ENCODE peak calls at places on chromosomes 2 and 18, in nine cellular contexts. One of them, this sample, is unnamed. For H3K4me1, the result is how much of the 10 kb centered on the place peaks cover.

GRCh38 chr18:13376298-13376840 is 157.8 kb downstream of the LDLRAD4 start:
- DNase-seq in OCI-LY7: no peak
- DNase-seq in A549: no peak
- DNase-seq in PC-9: no peak
- DNase-seq in fibroblast of lung: no peak
- DNase-seq in GM23338: no peak
- DNase-seq in astrocyte: peak
- DNase-seq in neural progenitor cell: no peak
- DNase-seq in SK-N-SH: no peak
- DNase-seq in this sample: no peak

GRCh38 chr2:207330912-207331311 is 165.2 kb upstream of the KLF7 start:
- DNase-seq in OCI-LY7: no peak
- DNase-seq in A549: peak
- DNase-seq in GM23338: no peak
- DNase-seq in PC-9: peak
- DNase-seq in fibroblast of lung: peak
- DNase-seq in SK-N-SH: no peak
- DNase-seq in astrocyte: peak
- DNase-seq in neural progenitor cell: no peak
- DNase-seq in this sample: peak

GRCh38 chr18:79245517-79246001 is 150.2 kb upstream of the NFATC1 start:
- DNase-seq in neural progenitor cell: no peak
- DNase-seq in OCI-LY7: no peak
- DNase-seq in A549: peak
- DNase-seq in SK-N-SH: no peak
- DNase-seq in GM23338: no peak
- DNase-seq in astrocyte: no peak
- DNase-seq in PC-9: peak
- DNase-seq in fibroblast of lung: no peak
- DNase-seq in this sample: no peak

GRCh38 chr2:189798312-189799029 is 14.2 kb downstream of the PMS1 start:
- DNase-seq in A549: no peak
- DNase-seq in astrocyte: peak
- DNase-seq in fibroblast of lung: peak
- DNase-seq in GM23338: no peak
- DNase-seq in neural progenitor cell: no peak
- DNase-seq in PC-9: no peak
- DNase-seq in SK-N-SH: peak
- DNase-seq in OCI-LY7: peak
- DNase-seq in this sample: peak

GRCh38 chr2:113081458-113082210 is 13.9 kb downstream of the IL1F10 start:
- DNase-seq in A549: no peak
- DNase-seq in OCI-LY7: no peak
- DNase-seq in fibroblast of lung: no peak
- DNase-seq in astrocyte: no peak
- DNase-seq in PC-9: no peak
- DNase-seq in neural progenitor cell: no peak
- DNase-seq in SK-N-SH: no peak
- DNase-seq in GM23338: no peak
- DNase-seq in this sample: no peak

GRCh38 chr2:26840937-26841610 is 6.9 kb upstream of the DPYSL5 start:
- DNase-seq in A549: peak
- DNase-seq in PC-9: no peak
- DNase-seq in astrocyte: no peak
- DNase-seq in fibroblast of lung: no peak
- DNase-seq in GM23338: no peak
- DNase-seq in neural progenitor cell: no peak
- DNase-seq in SK-N-SH: peak
- DNase-seq in OCI-LY7: peak
- DNase-seq in this sample: peak

GRCh38 chr18:36650906-36651305 is 177.9 kb downstream of the TPGS2 start:
- DNase-seq in SK-N-SH: no peak
- DNase-seq in GM23338: no peak
- DNase-seq in fibroblast of lung: no peak
- DNase-seq in astrocyte: no peak
- DNase-seq in OCI-LY7: no peak
- DNase-seq in neural progenitor cell: no peak
- DNase-seq in A549: no peak
- DNase-seq in PC-9: no peak
- DNase-seq in this sample: no peak

GRCh38 chr2:15670981-15671380 is 79.3 kb downstream of the DDX1 start:
- DNase-seq in fibroblast of lung: no peak
- DNase-seq in neural progenitor cell: no peak
- DNase-seq in GM23338: no peak
- DNase-seq in SK-N-SH: no peak
- DNase-seq in astrocyte: no peak
- DNase-seq in OCI-LY7: no peak
- DNase-seq in PC-9: no peak
- DNase-seq in A549: no peak
- DNase-seq in this sample: no peak

GRCh38 chr2:109525836-109526235 is 87.9 kb downstream of the SEPTIN10 start:
- DNase-seq in A549: no peak
- DNase-seq in astrocyte: no peak
- DNase-seq in SK-N-SH: no peak
- DNase-seq in fibroblast of lung: no peak
- DNase-seq in neural progenitor cell: peak
- DNase-seq in OCI-LY7: no peak
- DNase-seq in GM23338: no peak
- DNase-seq in PC-9: no peak
- DNase-seq in this sample: no peak

GRCh38 chr2:31270871-31271270 is 36.9 kb downstream of the EHD3 start:
- DNase-seq in neural progenitor cell: no peak
- DNase-seq in OCI-LY7: no peak
- DNase-seq in fibroblast of lung: no peak
- DNase-seq in SK-N-SH: no peak
- DNase-seq in A549: no peak
- DNase-seq in GM23338: no peak
- DNase-seq in PC-9: no peak
- DNase-seq in astrocyte: no peak
- DNase-seq in this sample: no peak

GRCh38 chr2:42102606-42103450 is 55.0 kb downstream of the PKDCC start:
- DNase-seq in OCI-LY7: no peak
- DNase-seq in neural progenitor cell: peak
- DNase-seq in fibroblast of lung: no peak
- DNase-seq in SK-N-SH: peak
- DNase-seq in GM23338: peak
- DNase-seq in A549: no peak
- DNase-seq in astrocyte: peak
- DNase-seq in PC-9: no peak
- DNase-seq in this sample: no peak

GRCh38 chr2:216404010-216404618 is 8.2 kb upstream of the SMARCAL1 start:
- DNase-seq in GM23338: peak
- DNase-seq in neural progenitor cell: peak
- DNase-seq in SK-N-SH: peak
- DNase-seq in A549: peak
- DNase-seq in fibroblast of lung: peak
- DNase-seq in PC-9: peak
- DNase-seq in OCI-LY7: peak
- DNase-seq in astrocyte: no peak
- DNase-seq in this sample: peak

DNA sequence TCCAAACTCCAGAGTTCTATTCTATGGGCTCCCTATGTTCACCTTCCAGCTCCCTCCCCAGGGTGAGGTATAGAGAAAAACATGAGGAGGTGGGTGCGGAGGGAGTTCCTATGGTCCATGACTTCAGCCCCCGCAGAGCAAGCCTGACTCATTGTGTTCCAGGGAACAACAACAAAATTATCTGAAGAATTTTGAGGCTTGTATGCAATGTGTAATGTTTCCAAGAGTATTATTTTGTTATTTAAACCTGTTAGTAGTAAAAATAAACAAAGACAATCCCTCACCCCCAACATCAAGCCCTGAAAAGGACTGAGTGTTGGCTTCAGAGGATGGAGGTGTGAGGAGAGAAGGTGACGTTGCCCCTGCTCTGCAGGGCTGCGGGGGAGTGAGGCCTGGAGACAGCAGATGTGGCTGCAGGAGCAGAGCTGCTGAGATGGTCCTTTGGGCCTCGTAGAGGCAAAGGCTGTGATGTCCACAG is 29.0 kb downstream of the LAMA3 start:
- DNase-seq in SK-N-SH: no peak
- DNase-seq in astrocyte: peak
- DNase-seq in PC-9: no peak
- DNase-seq in OCI-LY7: no peak
- DNase-seq in fibroblast of lung: peak
- DNase-seq in neural progenitor cell: no peak
- DNase-seq in A549: no peak
- DNase-seq in GM23338: no peak
- DNase-seq in this sample: no peak
- H3K4me2 ChIP-seq in SK-N-SH: no peak
- H3K4me2 ChIP-seq in astrocyte: peak
- H3K4me2 ChIP-seq in PC-9: no peak
- H3K4me2 ChIP-seq in OCI-LY7: no peak
- H3K4me2 ChIP-seq in fibroblast of lung: no peak
- H3K4me2 ChIP-seq in neural progenitor cell: no peak
- H3K4me2 ChIP-seq in A549: peak
- H3K4me2 ChIP-seq in GM23338: no peak
- H3K4me2 ChIP-seq in this sample: no peak

GRCh38 chr2:110955045-110955444 is 165.7 kb upstream of the BCL2L11 start:
- DNase-seq in fibroblast of lung: no peak
- DNase-seq in SK-N-SH: no peak
- DNase-seq in A549: no peak
- DNase-seq in PC-9: no peak
- DNase-seq in neural progenitor cell: no peak
- DNase-seq in GM23338: no peak
- DNase-seq in astrocyte: no peak
- DNase-seq in OCI-LY7: no peak
- DNase-seq in this sample: no peak

GRCh38 chr2:110959233-110959632 is 161.5 kb upstream of the BCL2L11 start:
- DNase-seq in fibroblast of lung: no peak
- DNase-seq in SK-N-SH: no peak
- DNase-seq in PC-9: no peak
- DNase-seq in astrocyte: no peak
- DNase-seq in A549: no peak
- DNase-seq in neural progenitor cell: no peak
- DNase-seq in GM23338: no peak
- DNase-seq in OCI-LY7: no peak
- DNase-seq in this sample: no peak

GRCh38 chr2:110958720-110959119 is 162.0 kb upstream of the BCL2L11 start:
- DNase-seq in GM23338: no peak
- DNase-seq in PC-9: no peak
- DNase-seq in neural progenitor cell: no peak
- DNase-seq in astrocyte: no peak
- DNase-seq in A549: no peak
- DNase-seq in SK-N-SH: no peak
- DNase-seq in fibroblast of lung: no peak
- DNase-seq in OCI-LY7: no peak
- DNase-seq in this sample: no peak

GRCh38 chr2:110955546-110955945 is 165.2 kb upstream of the BCL2L11 start:
- DNase-seq in A549: no peak
- DNase-seq in fibroblast of lung: no peak
- DNase-seq in PC-9: no peak
- DNase-seq in SK-N-SH: no peak
- DNase-seq in neural progenitor cell: no peak
- DNase-seq in astrocyte: no peak
- DNase-seq in OCI-LY7: no peak
- DNase-seq in GM23338: peak
- DNase-seq in this sample: no peak

DNA sequence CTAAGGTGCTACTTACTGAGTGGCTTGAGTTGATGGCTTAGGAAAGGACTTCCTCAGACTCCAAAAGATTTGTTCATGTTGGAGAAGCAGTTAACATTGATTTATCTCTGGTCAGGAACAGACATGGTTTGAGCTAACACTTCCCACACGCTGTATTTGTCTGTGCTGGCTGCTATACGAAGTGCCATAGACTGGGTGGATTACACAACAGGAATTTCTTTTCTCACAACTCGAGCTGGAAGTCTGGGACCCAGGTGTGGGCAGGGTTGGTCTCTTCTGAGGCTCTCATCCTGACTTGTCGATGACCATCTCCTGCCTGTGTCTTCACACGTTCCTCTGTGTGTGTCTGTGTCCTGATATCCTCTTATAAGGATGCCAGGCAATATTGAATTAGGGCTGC is 163.4 kb upstream of the BCL2L11 start:
- DNase-seq in fibroblast of lung: no peak
- DNase-seq in PC-9: no peak
- DNase-seq in OCI-LY7: no peak
- DNase-seq in neural progenitor cell: no peak
- DNase-seq in A549: no peak
- DNase-seq in GM23338: no peak
- DNase-seq in astrocyte: no peak
- DNase-seq in SK-N-SH: no peak
- DNase-seq in this sample: no peak
- H3K4me1 ChIP-seq in fibroblast of lung: under half
- H3K4me1 ChIP-seq in PC-9: under half
- H3K4me1 ChIP-seq in OCI-LY7: under half
- H3K4me1 ChIP-seq in neural progenitor cell: under half
- H3K4me1 ChIP-seq in A549: under half
- H3K4me1 ChIP-seq in GM23338: under half
- H3K4me1 ChIP-seq in astrocyte: under half
- H3K4me1 ChIP-seq in SK-N-SH: under half
- H3K4me1 ChIP-seq in this sample: under half

DNA sequence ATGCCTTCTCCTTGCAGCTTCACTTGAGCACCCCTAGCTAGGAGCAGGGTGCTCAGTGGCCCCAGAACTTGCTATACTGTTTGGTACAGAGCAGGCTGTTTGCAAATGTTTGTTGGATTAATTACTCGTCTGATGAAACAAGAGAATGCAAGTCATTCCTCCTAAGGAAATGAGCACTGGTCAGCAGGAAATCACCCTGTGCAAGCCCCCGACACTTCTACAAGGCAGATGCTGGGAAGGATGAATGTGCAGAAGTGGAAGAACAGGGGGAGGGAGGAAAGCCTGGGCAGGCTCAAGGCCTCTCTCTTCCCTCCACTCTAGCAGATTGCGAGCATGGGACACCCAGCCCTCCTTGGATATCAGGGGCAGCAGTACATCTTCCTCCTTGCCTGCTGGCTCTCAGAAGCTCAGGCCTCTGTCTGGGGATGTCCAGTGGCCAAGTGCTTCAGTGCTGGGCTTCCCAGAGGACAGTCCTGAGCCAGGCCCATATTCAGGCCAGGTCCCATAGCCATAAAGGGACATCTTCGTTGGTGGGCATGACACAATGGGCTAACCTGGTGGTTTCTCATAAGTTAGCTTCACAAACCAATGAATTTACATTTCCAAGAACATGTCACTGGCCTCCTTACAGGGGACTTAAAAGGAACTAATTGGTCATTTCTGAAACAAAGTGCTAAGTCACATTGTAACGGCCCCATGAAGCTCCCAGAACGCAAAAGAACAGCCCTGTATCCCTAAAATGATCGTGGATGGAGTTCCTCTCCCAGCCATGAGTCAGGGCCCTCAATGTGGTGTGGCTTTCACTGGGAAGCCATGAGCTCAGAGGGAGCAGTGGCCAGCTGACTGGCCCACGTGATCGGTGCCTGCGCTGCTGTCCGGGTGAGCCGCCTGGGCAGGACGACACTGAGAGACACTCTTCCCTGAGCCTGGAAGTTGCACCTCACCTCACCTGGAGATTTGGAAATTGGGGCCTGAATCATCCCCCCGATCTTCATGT is 163.9 kb upstream of the APCDD1 start:
- DNase-seq in SK-N-SH: no peak
- DNase-seq in neural progenitor cell: no peak
- DNase-seq in OCI-LY7: no peak
- DNase-seq in GM23338: no peak
- DNase-seq in fibroblast of lung: peak
- DNase-seq in A549: no peak
- DNase-seq in PC-9: no peak
- DNase-seq in astrocyte: no peak
- DNase-seq in this sample: no peak
- H3K4me2 ChIP-seq in SK-N-SH: no peak
- H3K4me2 ChIP-seq in neural progenitor cell: no peak
- H3K4me2 ChIP-seq in OCI-LY7: no peak
- H3K4me2 ChIP-seq in GM23338: no peak
- H3K4me2 ChIP-seq in fibroblast of lung: no peak
- H3K4me2 ChIP-seq in A549: no peak
- H3K4me2 ChIP-seq in PC-9: no peak
- H3K4me2 ChIP-seq in astrocyte: no peak
- H3K4me2 ChIP-seq in this sample: no peak

GRCh38 chr2:1644427-1644826 is 99.9 kb downstream of the PXDN start:
- DNase-seq in GM23338: no peak
- DNase-seq in neural progenitor cell: no peak
- DNase-seq in PC-9: no peak
- DNase-seq in astrocyte: no peak
- DNase-seq in fibroblast of lung: no peak
- DNase-seq in SK-N-SH: no peak
- DNase-seq in A549: no peak
- DNase-seq in OCI-LY7: no peak
- DNase-seq in this sample: no peak
- H3K4me1 ChIP-seq in GM23338: under half
- H3K4me1 ChIP-seq in neural progenitor cell: under half
- H3K4me1 ChIP-seq in PC-9: under half
- H3K4me1 ChIP-seq in astrocyte: under half
- H3K4me1 ChIP-seq in fibroblast of lung: under half
- H3K4me1 ChIP-seq in SK-N-SH: under half
- H3K4me1 ChIP-seq in A549: under half
- H3K4me1 ChIP-seq in OCI-LY7: under half
- H3K4me1 ChIP-seq in this sample: under half